ENCODE peak calls at places on chromosome 17, in seven cellular contexts. L is choroid plexus epithelial cell; N is LoVo; Q is GM06990; P is SW 1271; E is NCI-H2081; F is CD8-positive, alpha-beta memory T cell. S is an unnamed sample.

GRCh38 chr17:9465216-9465921 is 110.3 kb downstream of the STX8 start:
- DNase-seq in L (peak; percentile 83), N (no peak), Q (no peak), P (no peak), E (no peak), F (no peak), S (no peak)

GRCh38 chr17:29619251-29619650 is 3.5 kb downstream of the CORO6 start:
- DNase-seq in L (peak; percentile 59), N (no peak), Q (no peak), P (peak; percentile 8), E (peak; percentile 12), F (no peak), S (peak; percentile 48)

GRCh38 chr17:4854181-4854681 is 21.1 kb downstream of the MINK1 start:
- DNase-seq in L (peak; percentile 54), N (no peak), Q (no peak), P (no peak), E (no peak), F (no peak), S (peak; percentile 71)

GRCh38 chr17:60325730-60326524 is 66.0 kb downstream of the USP32 start:
- DNase-seq in L (no peak), N (no peak), Q (no peak), P (no peak), E (no peak), F (peak; percentile 2), S (no peak)

GRCh38 chr17:77842148-77842905 is 116.2 kb upstream of the TNRC6C start:
- DNase-seq in L (peak; percentile 28), N (no peak), Q (no peak), P (peak; percentile 8), E (peak; percentile 82), F (no peak), S (peak; percentile 64)

GRCh38 chr17:81419333-81419885 is 24.2 kb downstream of the BAHCC1 start:
- DNase-seq in L (peak; percentile 86), N (peak; percentile 89), Q (no peak), P (peak; percentile 45), E (peak; percentile 87), F (no peak), S (peak; percentile 94)

GRCh38 chr17:3794890-3795757 is 5.9 kb downstream of the ITGAE start:
- DNase-seq in L (peak; percentile 56), N (no peak), Q (peak; percentile 45), P (no peak), E (no peak), F (peak; percentile 77), S (no peak)

GRCh38 chr17:73166731-73167581 is 2.1 kb downstream of the SSTR2 start:
- DNase-seq in L (no peak), N (no peak), Q (peak; percentile 57), P (no peak), E (no peak), F (no peak), S (peak; percentile 75)

GRCh38 chr17:56203430-56203829 is 50.2 kb downstream of the ANKFN1 start:
- DNase-seq in L (peak; percentile 19), N (peak; percentile 30), Q (peak; percentile 14), P (peak; percentile 3), E (peak; percentile 6), F (no peak), S (no peak)

GRCh38 chr17:78095035-78095434 is 33.5 kb downstream of the TMC6 start:
- DNase-seq in L (no peak), N (no peak), Q (no peak), P (no peak), E (no peak), F (no peak), S (no peak)

GRCh38 chr17:28404812-28405570 is 1.0 kb downstream of the SLC46A1 start:
- DNase-seq in L (no peak), N (no peak), Q (no peak), P (no peak), E (no peak), F (no peak), S (peak; percentile 38)

GRCh38 chr17:58271532-58271931 is 9.2 kb downstream of the MPO start:
- DNase-seq in L (no peak), N (no peak), Q (no peak), P (no peak), E (no peak), F (no peak), S (no peak)

GRCh38 chr17:33523577-33523981 is 230.5 kb upstream of the ASIC2 start:
- DNase-seq in L (peak; percentile 39), N (no peak), Q (no peak), P (no peak), E (no peak), F (no peak), S (no peak)

GRCh38 chr17:81986606-81987005 is 9.2 kb downstream of the ASPSCR1 start:
- DNase-seq in L (no peak), N (no peak), Q (peak; percentile 4), P (no peak), E (no peak), F (no peak), S (no peak)

GRCh38 chr17:71709271-71709670 is 411.5 kb upstream of the SOX9 start:
- DNase-seq in L (peak; percentile 7), N (no peak), Q (no peak), P (no peak), E (peak; percentile 29), F (no peak), S (no peak)

GRCh38 chr17:6381052-6381451 is 53.9 kb downstream of the AIPL1 start:
- DNase-seq in L (no peak), N (no peak), Q (no peak), P (no peak), E (no peak), F (no peak), S (no peak)

GRCh38 chr17:40320771-40321501 is 12.0 kb downstream of the RARA start:
- DNase-seq in L (no peak), N (no peak), Q (no peak), P (peak; percentile 27), E (no peak), F (peak; percentile 63), S (no peak)

S was measured in NCI-H82.